ENCODE peak calls at places on chromosomes 7 and 10, in five cellular contexts. D is NCI-H1930; Q is AG10803; X is nephron progenitor cell; W is stimulated activated CD8-positive, alpha-beta memory T cell treated with anti-CD3 and anti-CD28 coated beads, Interleukin-7, amount 100 ng/mL, for 24 hours. O is an unnamed sample.

GRCh38 chr7:149529136-149529718 is 31.6 kb upstream of the ZNF746 start:
- DNase-seq in D (no peak), Q (no peak), X (no peak), W (no peak), O (no peak)

GRCh38 chr10:123007558-123008378 is 827 bp downstream of the IKZF5 start:
- DNase-seq in D (no peak), X (peak), Q (peak), W (peak), O (no peak)

GRCh38 chr10:12876266-12876665 is 125.2 kb downstream of the CCDC3 start:
- DNase-seq in X (no peak), D (no peak), Q (no peak), W (no peak), O (no peak)

GRCh38 chr10:53839437-53840039 is 961.5 kb downstream of the PCDH15 start:
- DNase-seq in W (no peak), X (no peak), Q (peak), D (no peak), O (no peak)

GRCh38 chr10:94038024-94038423 is 44.3 kb downstream of the PLCE1 start:
- DNase-seq in D (no peak), W (no peak), Q (peak), X (no peak), O (no peak)

GRCh38 chr10:124906551-124907001 is 35.3 kb upstream of the ZRANB1 start:
- DNase-seq in W (no peak), X (no peak), D (no peak), Q (peak), O (no peak)

GRCh38 chr10:119250641-119251314 is 43.4 kb downstream of the GRK5 start:
- DNase-seq in W (no peak), X (no peak), D (no peak), Q (peak), O (no peak)

GRCh38 chr10:73585223-73585784 is 5.8 kb downstream of the USP54 start:
- DNase-seq in D (no peak), Q (no peak), X (no peak), W (no peak), O (no peak)

GRCh38 chr10:129319934-129320333 is 147.1 kb upstream of the MGMT start:
- DNase-seq in W (no peak), Q (no peak), D (no peak), X (no peak), O (no peak)